ENCODE peak calls at places on chromosomes 6 and 20, in four cellular contexts. J, N, K and U are unnamed samples.

GRCh38 chr6:126134491-126134890 is 148.2 kb downstream of the TRMT11 start:
- DNase-seq in J (no peak), K (no peak), N (no peak), U (no peak)

GRCh38 chr6:108526739-108527174 is 34.0 kb upstream of the FOXO3 start:
- DNase-seq in N (no peak), J (peak), K (no peak), U (peak)

GRCh38 chr6:136289579-136290405 is at the start of gene BCLAF1:
- DNase-seq in J (peak), N (peak), K (peak), U (peak)

GRCh38 chr20:57526067-57526884 is 1.3 kb upstream of the CTCFL start:
- DNase-seq in N (no peak), K (no peak), J (no peak), U (no peak)

GRCh38 chr6:39357998-39358686 is 35.6 kb upstream of the KCNK16 start:
- DNase-seq in N (peak), J (peak), K (no peak), U (peak)

GRCh38 chr6:108714012-108714773 is 134.0 kb upstream of the ARMC2 start:
- DNase-seq in K (no peak), N (no peak), J (peak), U (peak)

GRCh38 chr20:31652917-31653385 is 15.2 kb downstream of the COX4I2 start:
- DNase-seq in N (no peak), J (peak), K (no peak), U (peak)

GRCh38 chr6:149458196-149458595 is 26.6 kb downstream of the ZC3H12D start:
- DNase-seq in N (no peak), J (no peak), K (no peak), U (no peak)

GRCh38 chr6:51118754-51119153 is 300.1 kb downstream of the TFAP2B start:
- DNase-seq in J (no peak), N (no peak), K (no peak), U (no peak)

GRCh38 chr20:11050350-11050749 is 376.6 kb upstream of the JAG1 start:
- DNase-seq in J (no peak), N (no peak), K (no peak), U (no peak)

GRCh38 chr6:78308025-78308424 is 559.3 kb upstream of the IRAK1BP1 start:
- DNase-seq in J (no peak), N (no peak), K (no peak), U (no peak)

GRCh38 chr20:33251496-33251895 is 15.7 kb downstream of the BPIFA1 start:
- DNase-seq in N (no peak), J (no peak), K (no peak), U (no peak)

GRCh38 chr20:20203784-20204183 is 151.5 kb downstream of the CFAP61 start:
- DNase-seq in J (no peak), N (no peak), K (no peak), U (no peak)

GRCh38 chr6:9948600-9949138 is 466.2 kb downstream of the TFAP2A start:
- DNase-seq in K (no peak), N (no peak), J (no peak), U (no peak)

GRCh38 chr6:168242111-168242510 is 77.5 kb downstream of the DACT2 start:
- DNase-seq in K (no peak), J (no peak), N (no peak), U (no peak)

GRCh38 chr6:3535716-3536435 is 79.0 kb upstream of the SLC22A23 start:
- DNase-seq in J (no peak), N (no peak), K (no peak), U (no peak)

GRCh38 chr6:324729-325125 is 32.4 kb downstream of the DUSP22 start:
- DNase-seq in N (no peak), J (no peak), K (no peak), U (no peak)

GRCh38 chr6:96926425-96926824 is 1.9 kb downstream of the KLHL32 start:
- DNase-seq in N (no peak), J (no peak), K (no peak), U (peak)

GRCh38 chr6:160393966-160394653 is 45.9 kb downstream of the SLC22A3 start:
- DNase-seq in J (no peak), K (no peak), N (no peak), U (peak)

GRCh38 chr20:6886065-6886729 is 118.7 kb downstream of the BMP2 start:
- DNase-seq in K (no peak), J (no peak), N (no peak), U (no peak)

GRCh38 chr20:64099086-64099786 is 8.1 kb downstream of the NPBWR2 start:
- DNase-seq in K (no peak), N (no peak), J (no peak), U (no peak)

GRCh38 chr20:11799131-11799800 is 118.4 kb upstream of the BTBD3 start:
- DNase-seq in N (no peak), J (no peak), K (no peak), U (no peak)

GRCh38 chr6:18139935-18140621 is 14.8 kb downstream of the TPMT start:
- DNase-seq in J (no peak), K (no peak), N (no peak), U (no peak)

GRCh38 chr20:57400262-57400701 is 9.1 kb downstream of the RBM38 start:
- DNase-seq in N (no peak), J (no peak), K (peak), U (no peak)

GRCh38 chr20:64083380-64084208 is 604 bp downstream of the LKAAEAR1 start:
- DNase-seq in K (peak), J (peak), N (peak), U (peak)

GRCh38 chr6:71444222-71444621 is 155.6 kb downstream of the OGFRL1 start:
- DNase-seq in J (no peak), N (no peak), K (no peak), U (no peak)
- TF ChIP-seq CTCF in J (no peak), N (no peak), K (no peak), U (no peak)

DNA sequence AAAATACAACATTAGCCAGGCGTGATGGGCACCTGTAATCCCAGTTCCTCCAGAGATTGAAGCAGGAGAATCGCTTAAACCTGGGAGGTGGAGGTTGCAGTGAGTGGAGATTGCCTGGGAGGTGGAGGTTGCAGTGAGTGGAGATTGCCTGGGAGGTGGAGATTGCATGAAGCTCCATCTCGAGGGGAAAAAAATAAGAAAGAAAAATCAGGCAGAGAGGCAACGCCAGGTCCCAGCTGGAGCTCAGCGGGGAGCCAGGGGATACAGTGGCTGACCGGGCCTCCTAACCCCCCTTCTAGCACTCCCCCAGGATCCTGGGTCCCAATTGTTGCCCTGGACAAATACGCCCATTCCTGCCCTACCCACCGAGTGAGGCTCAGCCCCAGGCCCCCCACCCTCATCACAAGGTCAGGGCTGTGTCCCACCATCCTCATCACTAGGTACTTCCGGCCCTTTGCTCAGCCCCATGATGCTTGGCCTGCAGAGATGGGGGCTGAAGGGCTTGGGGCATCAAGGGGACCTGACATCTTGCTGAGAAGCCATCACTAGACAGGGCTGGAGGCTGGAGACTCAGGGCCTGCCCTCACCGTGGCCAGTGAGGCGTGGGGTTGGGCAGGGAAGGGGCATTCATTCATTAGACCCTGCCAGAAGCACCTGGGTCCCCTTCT is 1.9 kb downstream of the OGFR start:
- DNase-seq in K (no peak), N (no peak), J (no peak), U (no peak)
- H3K4me3 ChIP-seq in K (peak), N (no peak), J (peak), U (peak)

GRCh38 chr6:113980937-113981554 is 10.1 kb upstream of the HDAC2 start:
- DNase-seq in K (no peak), N (no peak), J (no peak), U (peak)
- TF ChIP-seq CTCF in K (no peak), N (no peak), J (peak), U (peak)

DNA sequence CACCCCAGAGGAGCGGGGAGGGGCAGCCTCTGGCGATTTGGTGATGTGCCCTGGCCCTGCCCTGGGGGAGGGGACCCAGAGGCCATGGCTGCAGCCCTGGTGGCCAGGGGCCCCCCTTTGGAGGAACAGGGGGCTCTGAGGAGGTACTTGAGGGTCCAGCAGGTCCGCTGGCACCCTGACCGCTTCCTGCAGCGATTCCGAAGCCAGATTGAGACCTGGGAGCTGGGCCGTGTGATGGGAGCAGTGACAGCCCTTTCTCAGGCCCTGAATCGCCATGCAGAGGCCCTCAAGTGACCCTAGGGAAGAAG is 10.9 kb downstream of the NFKBIL1 start:
- DNase-seq in J (no peak), N (no peak), K (no peak), U (no peak)
- H3K4me3 ChIP-seq in J (no peak), N (no peak), K (no peak), U (no peak)

GRCh38 chr6:166032366-166033171 is 135.1 kb downstream of the TBXT start:
- DNase-seq in J (peak), K (peak), N (no peak), U (peak)
- TF ChIP-seq CTCF in J (no peak), K (no peak), N (no peak), U (peak)

GRCh38 chr6:33206027-33206863 is 1.8 kb downstream of the HSD17B8 start:
- DNase-seq in J (no peak), N (peak), K (no peak), U (no peak)
- H3K4me3 ChIP-seq in J (no peak), N (no peak), K (no peak), U (no peak)

GRCh38 chr6:20291764-20292227 is 79.5 kb upstream of the MBOAT1 start:
- DNase-seq in N (peak), K (peak), J (peak), U (peak)
- TF ChIP-seq CTCF in N (no peak), K (peak), J (peak), U (peak)

GRCh38 chr20:1473821-1474220 is 7.2 kb upstream of the NSFL1C start:
- DNase-seq in J (no peak), K (no peak), N (no peak), U (no peak)

GRCh38 chr20:1473244-1473635 is 6.6 kb upstream of the NSFL1C start:
- DNase-seq in N (no peak), J (no peak), K (no peak), U (no peak)

GRCh38 chr20:1471242-1471641 is 4.6 kb upstream of the NSFL1C start:
- DNase-seq in N (no peak), K (no peak), J (no peak), U (no peak)

GRCh38 chr20:1474325-1474724 is 7.7 kb upstream of the NSFL1C start:
- DNase-seq in J (no peak), K (no peak), N (no peak), U (no peak)

GRCh38 chr20:1472556-1473243 is 6.1 kb upstream of the NSFL1C start:
- DNase-seq in N (no peak), K (no peak), J (no peak), U (no peak)
- H3K4me3 ChIP-seq in N (no peak), K (no peak), J (no peak), U (no peak)

GRCh38 chr6:32954983-32955802 is 2.3 kb upstream of the HLA-DMA start:
- DNase-seq in K (no peak), N (no peak), J (no peak), U (peak)
- TF ChIP-seq CTCF in K (no peak), N (no peak), J (peak), U (peak)

GRCh38 chr6:145315982-145316600 is 419.2 kb downstream of the EPM2A start:
- DNase-seq in N (no peak), J (no peak), K (no peak), U (no peak)
- H3K4me3 ChIP-seq in N (no peak), J (no peak), K (no peak), U (no peak)